ENCODE peak calls at places on chromosomes 7 and 10, in four cellular contexts. F is HFF-Myc, L is AG04450, W is HTR-8/SVneo. C is an unnamed sample.

GRCh38 chr7:36468361-36469140 is 78.9 kb downstream of the ANLN start:
- DNase-seq in F (no peak), L (no peak), W (no peak), C (no peak)

GRCh38 chr7:66258409-66258808 is 53.3 kb downstream of the TPST1 start:
- DNase-seq in F (no peak), L (no peak), W (no peak), C (no peak)

GRCh38 chr10:61629594-61629993 is 33.1 kb upstream of the CABCOCO1 start:
- DNase-seq in F (no peak), L (no peak), W (no peak), C (no peak)

GRCh38 chr10:96585726-96586418 is 940 bp downstream of the TM9SF3 start:
- DNase-seq in F (no peak), L (no peak), W (no peak), C (no peak)

GRCh38 chr7:81515009-81515408 is 254.8 kb downstream of the HGF start:
- DNase-seq in F (peak), L (no peak), W (no peak), C (peak)

GRCh38 chr7:101878938-101879337 is 61.5 kb downstream of the CUX1 start:
- DNase-seq in F (no peak), L (no peak), W (no peak), C (no peak)

GRCh38 chr10:14603539-14604102 is 171.1 kb downstream of the FAM107B start:
- DNase-seq in F (no peak), L (no peak), W (no peak), C (no peak)

GRCh38 chr7:43569424-43569823 is 13.5 kb upstream of the STK17A start:
- DNase-seq in F (peak), L (no peak), W (peak), C (no peak)

GRCh38 chr10:43078986-43079273 is 2.1 kb downstream of the RET start:
- DNase-seq in F (no peak), L (no peak), W (peak), C (no peak)

GRCh38 chr7:92133133-92133736 is 1.0 kb downstream of the CYP51A1 start:
- DNase-seq in F (no peak), L (no peak), W (peak), C (no peak)

GRCh38 chr7:66597472-66597871 is 31.2 kb upstream of the KCTD7 start:
- DNase-seq in F (no peak), L (no peak), W (no peak), C (no peak)

GRCh38 chr10:79226391-79227245 is 120.7 kb upstream of the PPIF start:
- DNase-seq in F (no peak), L (no peak), W (no peak), C (no peak)